ENCODE peak calls at places on chromosomes 4 and X, in seven cellular contexts. H, X, G, S, O, N and F are unnamed samples. For H3K4me1, the result is how much of the 10 kb centered on the place peaks cover.

GRCh38 chr4:57993934-57994333 is 883.7 kb upstream of the IGFBP7 start:
- DNase-seq in H (no peak), S (no peak), X (no peak), O (no peak), N (no peak), G (no peak), F (no peak)

GRCh38 chr4:145154573-145154972 is 25.8 kb downstream of the OTUD4 start:
- DNase-seq in G (no peak), O (no peak), N (no peak), H (peak), X (peak), S (no peak), F (no peak)

GRCh38 chr4:57668621-57669020 is 558.4 kb upstream of the IGFBP7 start:
- DNase-seq in N (no peak), O (no peak), S (no peak), G (no peak), X (no peak), H (no peak), F (no peak)

GRCh38 chr4:186820371-186820990 is 96.8 kb upstream of the FAT1 start:
- DNase-seq in G (no peak), N (no peak), S (no peak), O (peak), H (peak), X (peak), F (peak)

GRCh38 chr4:169645627-169646026 is 25.2 kb downstream of the CLCN3 start:
- DNase-seq in O (no peak), S (no peak), X (no peak), G (no peak), H (no peak), N (no peak), F (no peak)

GRCh38 chr4:92969650-92970370 is 666.0 kb downstream of the GRID2 start:
- DNase-seq in S (no peak), G (no peak), H (peak), X (peak), N (no peak), O (no peak), F (no peak)

GRCh38 chrX:131649741-131650140 is 105.9 kb downstream of the OR13H1 start:
- DNase-seq in H (no peak), S (no peak), X (no peak), O (no peak), G (no peak), N (no peak), F (no peak)

GRCh38 chr4:26985836-26986235 is 125.2 kb downstream of the STIM2 start:
- DNase-seq in S (no peak), O (no peak), H (peak), X (no peak), N (no peak), G (no peak), F (no peak)

GRCh38 chrX:682892-683291 is 52.3 kb downstream of the SHOX start:
- DNase-seq in G (no peak), X (no peak), N (no peak), H (no peak), O (no peak), S (no peak), F (no peak)

GRCh38 chrX:1661048-1661921 is 46.4 kb downstream of the ASMT start:
- DNase-seq in O (peak), X (no peak), N (peak), H (no peak), G (no peak), S (peak), F (peak)

GRCh38 chr4:6658204-6658585 is 17.7 kb downstream of the MRFAP1 start:
- DNase-seq in H (no peak), G (no peak), O (no peak), S (no peak), X (no peak), N (no peak), F (no peak)

GRCh38 chrX:153412746-153413720 is 1.8 kb downstream of the ZFP92 start:
- DNase-seq in H (no peak), G (no peak), X (peak), O (no peak), S (no peak), N (no peak), F (no peak)

GRCh38 chrX:4579480-4579879 is 866.0 kb upstream of the PRKX start:
- DNase-seq in N (no peak), H (no peak), O (no peak), X (no peak), G (no peak), S (no peak), F (no peak)

DNA sequence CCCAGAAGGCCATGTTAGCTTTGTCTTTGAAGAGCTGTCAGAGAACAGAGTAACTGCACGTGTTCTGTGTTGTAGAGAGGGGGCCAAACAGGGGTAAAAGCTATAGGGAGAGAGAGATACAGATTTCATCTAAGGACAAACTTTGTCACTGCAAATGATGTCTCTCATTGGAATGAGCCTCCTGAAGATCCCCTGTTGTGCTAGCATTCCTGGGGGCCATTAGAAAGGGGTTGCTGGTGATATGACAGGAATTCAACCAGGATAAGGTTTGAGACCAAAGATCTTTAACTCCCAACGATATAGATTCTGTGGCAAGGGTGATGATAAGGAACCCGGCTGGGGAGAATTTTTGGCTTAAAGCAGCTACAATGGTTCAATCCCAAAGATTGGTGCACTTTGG is 16.8 kb downstream of the MID1 start:
- DNase-seq in N (no peak), G (no peak), H (no peak), O (no peak), X (no peak), S (no peak), F (no peak)
- H3K4me3 ChIP-seq in N (no peak), G (no peak), H (no peak), O (no peak), X (no peak), S (no peak), F (no peak)

DNA sequence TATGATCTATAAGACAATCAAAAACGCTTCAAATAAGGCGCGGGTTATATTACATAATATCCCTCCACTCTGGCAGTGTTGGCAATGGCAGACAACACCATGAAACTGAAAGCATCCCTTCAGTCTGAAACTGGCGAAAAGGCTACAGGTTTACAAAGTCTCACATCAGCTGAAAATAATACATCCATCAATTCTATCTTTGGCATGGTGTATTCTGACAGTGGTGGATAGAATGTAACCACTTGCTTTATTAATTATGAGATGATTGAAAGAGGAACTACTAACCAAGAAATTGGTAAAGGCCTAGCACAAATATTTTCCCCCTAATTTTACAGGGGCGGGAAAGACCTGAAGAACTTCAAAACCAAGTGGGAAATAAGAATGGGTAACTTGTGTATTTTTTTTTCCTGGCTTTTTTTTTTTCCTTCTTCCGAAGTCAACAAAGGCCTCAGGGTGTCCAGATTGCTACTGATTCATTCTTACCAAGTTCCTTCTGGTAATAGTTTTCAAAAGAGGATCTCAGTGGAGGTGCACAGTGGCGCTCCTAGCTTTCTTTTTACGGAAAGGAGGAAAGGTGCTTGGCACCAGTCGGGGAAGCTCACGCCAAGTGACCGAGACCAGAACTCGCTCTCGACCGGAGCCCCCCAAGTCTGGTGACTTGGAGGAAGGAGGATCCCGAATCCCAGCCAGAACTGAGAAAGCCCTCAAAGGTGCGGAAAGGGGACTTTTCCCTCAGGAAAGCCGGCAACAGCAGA is 659 bp downstream of the UBA6 start:
- DNase-seq in N (no peak), X (peak), O (no peak), H (peak), S (peak), G (no peak), F (no peak)
- H3K4me1 ChIP-seq in N (under half), X (under half), O (under half), H (under half), S (under half), G (under half), F (under half)

GRCh38 chr4:67103001-67103737 is 442.1 kb downstream of the CENPC start:
- DNase-seq in H (no peak), O (no peak), N (no peak), S (no peak), X (no peak), G (no peak), F (no peak)
- TF ChIP-seq CTCF in H (no peak), O (no peak), N (no peak), S (no peak), X (no peak), G (no peak), F (no peak)

GRCh38 chr4:150078041-150078995 is at the start of gene DCLK2:
- DNase-seq in X (peak), O (peak), H (peak), N (peak), G (peak), S (no peak), F (peak)

GRCh38 chr4:150080875-150081274 is 2.6 kb downstream of the DCLK2 start:
- DNase-seq in S (no peak), N (no peak), H (no peak), G (no peak), O (no peak), X (no peak), F (no peak)

GRCh38 chr4:150078996-150079581 is 844 bp downstream of the DCLK2 start:
- DNase-seq in G (peak), N (peak), O (peak), H (peak), X (peak), S (no peak), F (peak)

GRCh38 chr4:150082241-150082640 is 4.0 kb downstream of the DCLK2 start:
- DNase-seq in H (no peak), O (no peak), N (no peak), S (no peak), G (no peak), X (no peak), F (no peak)

DNA sequence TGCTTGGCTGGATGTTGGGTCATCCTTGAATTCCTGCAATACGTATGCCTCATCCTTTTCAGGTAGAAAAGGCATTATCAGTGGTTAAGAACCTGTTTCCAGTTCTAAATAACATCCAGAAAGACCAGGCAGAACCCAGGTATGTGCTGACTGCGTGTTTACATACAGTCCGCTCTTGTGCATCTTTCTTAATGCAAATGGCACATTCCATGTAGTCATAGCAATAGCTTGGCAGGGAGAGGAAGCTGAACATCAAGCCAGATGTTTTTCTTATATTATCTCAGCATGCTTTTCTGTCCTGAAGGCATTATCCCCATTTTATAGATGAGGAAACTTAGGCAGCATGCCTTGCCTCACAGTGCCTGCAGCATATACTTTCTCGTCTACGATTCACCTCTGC is 2.1 kb downstream of the DCLK2 start:
- DNase-seq in G (no peak), O (no peak), N (no peak), H (peak), X (peak), S (no peak), F (no peak)
- H3K4me3 ChIP-seq in G (no peak), O (no peak), N (no peak), H (no peak), X (peak), S (no peak), F (no peak)

GRCh38 chr4:41360214-41360910 is 103.6 kb downstream of the UCHL1 start:
- DNase-seq in N (peak), H (peak), S (no peak), G (peak), O (peak), X (peak), F (peak)
- H3K4me1 ChIP-seq in N (under half), H (under half), S (under half), G (under half), O (under half), X (under half), F (under half)

GRCh38 chr4:183505556-183506388 is 914 bp downstream of the ING2 start:
- DNase-seq in H (peak), G (peak), S (peak), X (peak), N (peak), O (peak), F (peak)
- TF ChIP-seq CTCF in H (no peak), G (no peak), S (no peak), X (no peak), N (no peak), O (no peak), F (no peak)

GRCh38 chrX:115972717-115973116 is 197.8 kb upstream of the AGTR2 start:
- DNase-seq in S (no peak), O (no peak), G (no peak), X (no peak), N (no peak), H (peak), F (no peak)

GRCh38 chrX:115970718-115971117 is 199.8 kb upstream of the AGTR2 start:
- DNase-seq in S (no peak), X (no peak), G (no peak), O (no peak), H (no peak), N (no peak), F (no peak)

GRCh38 chrX:115968436-115969252 is 201.9 kb upstream of the AGTR2 start:
- DNase-seq in O (peak), X (peak), S (no peak), N (peak), H (peak), G (no peak), F (peak)

DNA sequence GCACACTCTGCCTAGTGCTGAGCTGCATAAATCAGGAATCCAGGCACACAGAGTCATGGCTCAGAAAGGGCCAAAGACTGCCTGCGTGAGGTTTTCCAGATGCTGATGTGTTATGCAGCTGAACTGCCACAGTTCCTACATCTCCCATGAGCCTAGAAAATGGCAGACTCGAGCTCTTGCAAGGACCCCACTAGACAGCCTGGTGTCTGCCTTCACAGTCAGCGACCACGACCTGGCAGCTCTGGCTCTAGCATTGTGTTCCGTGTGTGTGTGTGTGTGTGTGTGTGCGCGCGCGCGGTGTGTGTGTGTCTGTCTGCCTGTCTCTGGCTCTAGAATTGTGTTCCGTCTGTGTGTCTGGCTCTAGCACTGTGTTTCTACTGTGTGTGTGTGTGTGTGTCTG is 203.6 kb upstream of the AGTR2 start:
- DNase-seq in N (no peak), S (no peak), G (no peak), X (no peak), H (peak), O (no peak), F (no peak)
- H3K4me3 ChIP-seq in N (no peak), S (no peak), G (no peak), X (no peak), H (no peak), O (no peak), F (no peak)

DNA sequence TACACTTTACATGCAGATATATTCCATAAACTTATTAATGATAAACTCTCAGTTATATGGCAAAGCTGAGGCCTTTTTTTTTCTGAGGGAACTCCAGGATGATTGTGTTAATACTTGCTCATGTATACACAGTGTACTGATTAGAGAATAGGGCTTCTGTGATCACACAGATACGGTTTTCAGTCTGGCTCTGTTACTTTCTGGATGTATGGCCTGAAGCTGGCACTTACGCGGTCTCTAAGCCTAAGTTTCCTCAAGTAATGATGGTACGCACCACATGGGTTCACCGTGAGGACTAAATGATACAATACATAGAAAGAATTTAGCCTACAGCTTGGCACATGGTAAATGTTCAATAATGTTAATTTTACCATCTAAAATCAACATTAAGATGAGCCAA is 73.8 kb downstream of the SEC24D start:
- DNase-seq in N (no peak), O (no peak), X (no peak), S (no peak), H (no peak), G (no peak), F (no peak)
- H3K4me1 ChIP-seq in N (under half), O (under half), X (under half), S (under half), H (under half), G (under half), F (under half)